ENCODE peak calls at places on chromosomes 5 and 9, in seven cellular contexts. X is GM12865, Z is HepG2, H is GM13977, U is MCF 10A, A is Calu3, F is H9. Q is an unnamed sample.

GRCh38 chr9:18490591-18491370 is 16.8 kb downstream of the ADAMTSL1 start:
- DNase-seq in X (no peak), Z (no peak), H (no peak), U (peak), A (no peak), F (no peak), Q (no peak)

GRCh38 chr9:135474915-135475314 is 4.7 kb upstream of the PPP1R26 start:
- DNase-seq in X (peak), Z (peak), H (peak), U (no peak), A (no peak), F (peak), Q (peak)

GRCh38 chr5:181167814-181168488 is 20.6 kb downstream of the OR2V2 start:
- DNase-seq in X (peak), Z (no peak), H (peak), U (peak), A (peak), F (peak), Q (peak)

GRCh38 chr9:118522093-118523028 is 818.2 kb downstream of the TLR4 start:
- DNase-seq in X (peak), Z (peak), H (peak), U (peak), A (peak), F (peak), Q (peak)

GRCh38 chr5:147559725-147560124 is 49.9 kb upstream of the DPYSL3 start:
- DNase-seq in X (no peak), Z (no peak), H (no peak), U (no peak), A (no peak), F (peak), Q (no peak)

GRCh38 chr9:130444565-130445221 is at the start of gene ASS1:
- DNase-seq in X (no peak), Z (peak), H (peak), U (peak), A (peak), F (peak), Q (peak)

GRCh38 chr5:150311015-150311692 is 8.4 kb upstream of the ARSI start:
- DNase-seq in X (no peak), Z (no peak), H (no peak), U (no peak), A (no peak), F (no peak), Q (no peak)

GRCh38 chr9:70411930-70412677 is 2.4 kb downstream of the KLF9 start:
- DNase-seq in X (peak), Z (peak), H (peak), U (peak), A (no peak), F (peak), Q (no peak)

GRCh38 chr9:82601272-82601835 is 461.6 kb downstream of the RASEF start:
- DNase-seq in X (no peak), Z (peak), H (no peak), U (no peak), A (no peak), F (no peak), Q (no peak)

GRCh38 chr5:59829389-59829788 is 64.1 kb downstream of the PDE4D start:
- DNase-seq in X (no peak), Z (no peak), H (no peak), U (no peak), A (no peak), F (no peak), Q (no peak)

GRCh38 chr5:112738180-112738560 is 485 bp downstream of the APC start:
- DNase-seq in X (peak), Z (no peak), H (no peak), U (no peak), A (peak), F (no peak), Q (no peak)

GRCh38 chr5:151499636-151500035 is 52.2 kb downstream of the SLC36A1 start:
- DNase-seq in X (no peak), Z (no peak), H (no peak), U (peak), A (no peak), F (no peak), Q (no peak)

GRCh38 chr5:75167345-75167744 is 69.3 kb downstream of the ANKRD31 start:
- DNase-seq in X (peak), Z (peak), H (peak), U (peak), A (no peak), F (peak), Q (no peak)

GRCh38 chr5:135553688-135554462 is 18.1 kb upstream of the NEUROG1 start:
- DNase-seq in X (no peak), Z (peak), H (no peak), U (peak), A (peak), F (peak), Q (no peak)

GRCh38 chr5:33936004-33936380 is 194 bp upstream of the RXFP3 start:
- DNase-seq in X (peak), Z (no peak), H (peak), U (no peak), A (peak), F (peak), Q (peak)

GRCh38 chr5:65262590-65263189 is 219.0 kb downstream of the ADAMTS6 start:
- DNase-seq in X (no peak), Z (no peak), H (no peak), U (peak), A (no peak), F (no peak), Q (no peak)

GRCh38 chr5:107869459-107870115 is 198.8 kb upstream of the EFNA5 start:
- DNase-seq in X (no peak), Z (no peak), H (no peak), U (peak), A (peak), F (no peak), Q (no peak)

GRCh38 chr9:6897207-6897822 is 139.5 kb downstream of the KDM4C start:
- DNase-seq in X (no peak), Z (no peak), H (no peak), U (no peak), A (no peak), F (no peak), Q (no peak)

GRCh38 chr5:142568271-142568995 is 117.5 kb downstream of the FGF1 start:
- DNase-seq in X (no peak), Z (no peak), H (no peak), U (no peak), A (no peak), F (no peak), Q (no peak)

GRCh38 chr9:131738838-131739191 is 1.1 kb downstream of the RAPGEF1 start:
- DNase-seq in X (peak), Z (no peak), H (peak), U (peak), A (peak), F (peak), Q (peak)

GRCh38 chr5:56479701-56480304 is 246.7 kb upstream of the ANKRD55 start:
- DNase-seq in X (peak), Z (no peak), H (peak), U (no peak), A (no peak), F (no peak), Q (no peak)

GRCh38 chr5:43193171-43193951 is 1.3 kb downstream of the NIM1K start:
- DNase-seq in X (peak), Z (peak), H (peak), U (peak), A (no peak), F (no peak), Q (no peak)

GRCh38 chr9:37678789-37679273 is 28.1 kb downstream of the FRMPD1 start:
- DNase-seq in X (peak), Z (peak), H (no peak), U (peak), A (no peak), F (no peak), Q (no peak)
- TF ChIP-seq CTCF in X (no peak), Z (no peak), H (no peak), U (no peak), A (no peak), F (no peak), Q (no peak)

DNA sequence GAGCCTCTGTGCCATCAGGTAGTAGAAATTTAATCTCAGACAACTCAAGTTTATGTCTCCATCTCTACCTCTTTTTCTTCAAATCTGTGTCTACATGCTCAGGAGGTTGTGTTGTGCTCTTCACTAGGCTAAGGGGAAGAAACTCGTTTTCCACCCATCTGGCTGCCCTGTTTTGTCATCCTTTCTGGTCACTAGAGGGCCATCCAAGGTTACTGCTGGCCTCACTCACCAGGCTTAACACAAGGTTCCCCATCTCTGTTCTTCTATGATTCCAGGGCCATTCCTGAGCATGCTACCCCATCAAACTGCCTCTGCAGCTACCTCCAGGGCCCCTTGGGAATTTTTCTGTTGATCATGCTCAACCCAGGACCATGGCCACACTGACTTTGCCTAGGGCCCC is 213.3 kb upstream of the FBXL7 start:
- DNase-seq in X (no peak), Z (no peak), H (no peak), U (no peak), A (no peak), F (no peak), Q (no peak)
- TF ChIP-seq CTCF in X (no peak), Z (peak), H (no peak), U (no peak), A (no peak), F (peak), Q (peak)

GRCh38 chr9:21392270-21392669 is 7.1 kb upstream of the IFNA2 start:
- DNase-seq in X (peak), Z (peak), H (no peak), U (peak), A (peak), F (peak), Q (no peak)
- TF ChIP-seq CTCF in X (peak), Z (no peak), H (no peak), U (peak), A (peak), F (peak), Q (peak)

DNA sequence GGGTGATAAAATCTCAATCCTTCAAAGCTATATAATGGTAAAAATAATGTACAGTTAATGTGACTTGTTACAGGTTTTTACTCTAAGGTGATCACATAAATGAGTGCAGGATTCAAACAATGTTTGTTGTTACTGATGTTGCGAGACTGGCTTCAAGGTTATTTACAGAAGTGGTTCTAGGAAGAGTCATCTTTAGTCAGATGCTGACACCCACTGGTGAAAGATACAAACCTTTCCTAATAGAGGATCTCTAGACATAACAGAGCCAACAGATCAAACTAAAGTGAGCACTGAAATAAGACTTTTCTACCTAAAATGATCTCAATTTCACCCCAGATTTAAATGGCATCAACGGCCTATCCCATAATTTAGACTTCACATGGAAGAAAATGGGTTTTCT is 20.2 kb downstream of the ARSB start:
- DNase-seq in X (peak), Z (peak), H (peak), U (peak), A (peak), F (no peak), Q (no peak)
- TF ChIP-seq CTCF in X (peak), Z (peak), H (peak), U (peak), A (no peak), F (peak), Q (peak)

GRCh38 chr9:133993635-133994253 is 1.6 kb upstream of the VAV2 start:
- DNase-seq in X (no peak), Z (no peak), H (no peak), U (no peak), A (no peak), F (no peak), Q (no peak)

GRCh38 chr9:133996531-133997520 is 4.7 kb upstream of the VAV2 start:
- DNase-seq in X (no peak), Z (no peak), H (no peak), U (no peak), A (no peak), F (no peak), Q (no peak)

GRCh38 chr9:133992780-133993634 is 883 bp upstream of the VAV2 start:
- DNase-seq in X (peak), Z (peak), H (peak), U (peak), A (peak), F (peak), Q (peak)

GRCh38 chr9:133994359-133995011 is 2.4 kb upstream of the VAV2 start:
- DNase-seq in X (peak), Z (peak), H (peak), U (peak), A (peak), F (peak), Q (peak)

DNA sequence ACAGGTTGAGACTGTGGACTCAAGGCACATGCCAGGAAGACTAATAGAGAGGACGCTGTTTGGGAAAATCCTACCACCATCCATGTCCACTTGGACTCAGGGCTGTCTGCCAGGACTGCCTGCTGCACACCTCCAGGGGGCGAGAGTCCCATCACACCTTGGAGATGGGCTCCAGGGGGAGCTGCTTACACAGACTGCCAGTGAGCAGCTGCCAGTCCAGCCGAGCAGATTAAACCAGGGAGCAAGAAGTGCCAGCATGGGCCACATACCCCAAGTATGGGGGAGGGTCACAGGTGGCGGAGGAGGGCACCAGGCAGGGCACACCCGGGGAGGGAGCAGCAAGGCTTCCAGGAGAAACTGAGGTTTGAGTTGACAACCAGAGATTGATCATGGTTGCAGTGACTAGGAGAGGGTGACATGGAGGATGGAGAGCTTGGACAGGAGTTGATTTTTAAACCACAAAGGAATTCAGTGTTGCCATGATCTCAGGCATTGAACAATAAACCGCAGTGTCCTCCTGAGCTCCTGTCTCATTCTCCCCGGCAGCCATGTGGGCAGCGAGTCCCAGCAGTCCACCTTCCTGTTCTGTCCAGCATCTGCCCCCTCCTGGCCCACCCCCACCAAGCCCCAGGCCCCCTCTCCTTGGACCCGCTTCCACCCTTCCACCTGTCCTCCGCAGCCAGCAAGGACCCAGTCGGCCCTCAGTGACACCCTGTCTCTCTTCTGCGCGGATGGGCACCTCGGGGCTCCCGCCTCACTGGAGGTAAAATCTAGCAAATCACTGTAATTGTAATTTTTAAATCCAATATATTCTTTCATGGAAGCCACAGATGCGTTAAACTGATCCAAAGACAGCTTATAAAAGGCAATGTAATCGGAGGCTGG is 3.1 kb upstream of the VAV2 start:
- DNase-seq in X (peak), Z (peak), H (no peak), U (peak), A (peak), F (no peak), Q (no peak)
- TF ChIP-seq CTCF in X (peak), Z (peak), H (peak), U (peak), A (no peak), F (no peak), Q (no peak)

DNA sequence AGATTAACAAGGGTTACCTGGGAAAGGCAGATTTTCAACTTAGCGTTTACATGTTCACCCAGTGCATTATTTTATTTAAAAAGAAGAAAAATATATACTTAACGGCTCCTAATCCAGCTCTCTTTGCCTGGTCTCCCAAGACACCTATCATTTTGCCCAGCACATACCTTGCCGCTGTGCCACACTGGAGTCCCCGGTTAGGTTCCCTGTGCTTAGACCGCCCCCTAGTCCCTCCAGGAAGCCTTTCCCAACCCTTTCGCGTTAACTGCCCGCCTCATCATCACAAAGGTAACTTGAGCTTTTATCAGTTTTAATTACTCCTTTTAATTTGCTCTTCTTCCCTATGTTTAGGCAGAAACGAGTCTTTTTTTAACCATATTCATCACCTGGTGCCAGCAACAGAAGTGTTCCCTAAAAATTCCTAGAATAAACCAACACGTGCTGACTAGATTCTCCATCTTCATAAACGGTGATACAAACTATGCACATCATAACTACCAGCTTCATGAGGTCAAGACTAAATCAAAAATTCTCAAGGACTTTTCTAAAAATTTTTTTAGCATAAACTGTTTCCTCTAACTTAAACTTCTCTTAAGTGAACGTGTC is 19.7 kb downstream of the DNAJA1 start:
- DNase-seq in X (no peak), Z (no peak), H (no peak), U (peak), A (peak), F (peak), Q (no peak)
- TF ChIP-seq CTCF in X (no peak), Z (peak), H (no peak), U (no peak), A (no peak), F (peak), Q (peak)